ENCODE peak calls at places on chromosomes 7 and 10, in nine cellular contexts. Q is stimulated activated CD4-positive, alpha-beta T cell treated with anti-CD3 and anti-CD28 coated beads, Interleukin-15, amount 100 ng/mL, for 24 hours; N is T-helper 2 cell; U is activated naive CD8-positive, alpha-beta T cell treated with anti-CD3 and anti-CD28 coated beads, Interleukin-2, amount 50 U/mL, for 24 hours; F is NCI-H1105; Y is H9; C is GM12865; M is GM10248; R is activated T-helper 1 cell treated with anti-CD3 and anti-CD28 coated beads, Interleukin-12 subunit alpha, Interleukin-12 subunit beta, Interleukin-2, Interleukin-4 antibody, amounts not matched to agents 30 ng/mL and 10 ng/mL and 1 ng/mL, durations not matched to agents 14 hours and 24 hours and 36 hours. J is an unnamed sample.

GRCh38 chr7:16084370-16084769 is 337.0 kb downstream of the CRPPA start:
- DNase-seq in Q (no peak), N (no peak), U (no peak), F (peak; percentile 75), Y (no peak), C (no peak), M (no peak), R (no peak), J (no peak)

GRCh38 chr10:15461353-15462108 is 90.4 kb upstream of the FAM171A1 start:
- DNase-seq in Q (no peak), N (peak; percentile 55), U (no peak), F (no peak), Y (no peak), C (peak; percentile 10), M (no peak), R (no peak), J (no peak)

GRCh38 chr10:30059209-30060107 is at the start of gene JCAD:
- DNase-seq in Q (peak; percentile 76), N (peak; percentile 56), U (peak; percentile 66), F (no peak), Y (peak; percentile 77), C (no peak), M (peak; percentile 57), R (peak; percentile 48), J (peak; percentile 90)

GRCh38 chr10:71337219-71337625 is 18.2 kb downstream of the SLC29A3 start:
- DNase-seq in Q (no peak), N (no peak), U (no peak), F (no peak), Y (no peak), C (no peak), M (no peak), R (no peak), J (no peak)

GRCh38 chr10:74439213-74439612 is 288.2 kb downstream of the ADK start:
- DNase-seq in Q (no peak), N (no peak), U (no peak), F (no peak), Y (no peak), C (no peak), M (no peak), R (no peak), J (no peak)

GRCh38 chr7:95478139-95479037 is 7.4 kb upstream of the ASB4 start:
- DNase-seq in Q (no peak), N (peak; percentile 9), U (no peak), F (no peak), Y (peak; percentile 41), C (no peak), M (no peak), R (no peak), J (peak; percentile 40)

GRCh38 chr7:135672560-135673359 is 10.4 kb downstream of the STMP1 start:
- DNase-seq in Q (no peak), N (peak; percentile 47), U (no peak), F (peak; percentile 46), Y (no peak), C (peak; percentile 60), M (peak; percentile 45), R (no peak), J (peak; percentile 28)

GRCh38 chr7:99086532-99086931 is 57.4 kb downstream of the SMURF1 start:
- DNase-seq in Q (no peak), N (no peak), U (no peak), F (no peak), Y (no peak), C (no peak), M (no peak), R (no peak), J (no peak)

GRCh38 chr10:12699756-12700556 is 301.6 kb downstream of the CCDC3 start:
- DNase-seq in Q (no peak), N (no peak), U (no peak), F (no peak), Y (no peak), C (no peak), M (no peak), R (no peak), J (no peak)